ENCODE peak calls at places on chromosomes 11 and 22, in four cellular contexts. M, G, Z and L are unnamed samples.
A peak's percentile ranks its signal among the peaks of the same experiment; 100 is the strongest.

GRCh38 chr11:128335729-128336128 is 251.6 kb downstream of the ETS1 start:
- DNase-seq in G (no peak), M (no peak), Z (no peak), L (no peak)

GRCh38 chr11:2769779-2770555 is 70.2 kb upstream of the KCNQ1OT1 start:
- DNase-seq in M (no peak), G (no peak), Z (no peak), L (no peak)

GRCh38 chr22:36253523-36254490 is 874 bp downstream of the APOL1 start:
- DNase-seq in G (no peak), M (no peak), Z (no peak), L (peak; percentile 1)

GRCh38 chr22:42673898-42674390 is 24.8 kb upstream of the CYB5R3 start:
- DNase-seq in M (no peak), G (no peak), Z (no peak), L (no peak)

GRCh38 chr11:1401656-1402221 is 12.0 kb downstream of the BRSK2 start:
- DNase-seq in Z (no peak), M (peak; percentile 28), G (peak; percentile 51), L (no peak)

GRCh38 chr11:123111465-123111864 is 49.5 kb upstream of the HSPA8 start:
- DNase-seq in Z (peak; percentile 69), G (peak; percentile 46), M (peak; percentile 54), L (peak; percentile 85)

GRCh38 chr22:45026511-45026910 is 16.7 kb upstream of the PHF21B start:
- DNase-seq in M (no peak), G (no peak), Z (no peak), L (no peak)

GRCh38 chr11:132300283-132300682 is 929.9 kb downstream of the NTM start:
- DNase-seq in Z (no peak), G (no peak), M (peak; percentile 34), L (no peak)

GRCh38 chr11:114160884-114161283 is 101.4 kb downstream of the ZBTB16 start:
- DNase-seq in G (no peak), Z (no peak), M (no peak), L (no peak)

GRCh38 chr11:66915866-66916265 is 42.3 kb downstream of the PC start:
- DNase-seq in M (no peak), G (no peak), Z (no peak), L (no peak)

GRCh38 chr22:38238519-38239051 is 34.2 kb downstream of the TMEM184B start:
- DNase-seq in G (no peak), Z (no peak), M (no peak), L (no peak)

GRCh38 chr11:63602296-63602695 is 11.9 kb downstream of the PLAAT3 start:
- DNase-seq in M (no peak), Z (no peak), G (no peak), L (no peak)

GRCh38 chr11:63908631-63909491 is 8.1 kb downstream of the RCOR2 start:
- DNase-seq in G (no peak), M (no peak), Z (no peak), L (no peak)

GRCh38 chr11:66015094-66015881 is 3.5 kb downstream of the CST6 start:
- DNase-seq in Z (no peak), G (no peak), M (no peak), L (no peak)

GRCh38 chr11:73195191-73196007 is 22.7 kb upstream of the P2RY2 start:
- DNase-seq in Z (no peak), M (no peak), G (no peak), L (no peak)

GRCh38 chr11:104658177-104658576 is 240.1 kb downstream of the CASP12 start:
- DNase-seq in G (no peak), M (no peak), Z (no peak), L (no peak)

GRCh38 chr11:66002648-66003225 is 434 bp downstream of the BANF1 start:
- DNase-seq in M (no peak), Z (peak; percentile 69), G (peak; percentile 49), L (no peak)

GRCh38 chr11:62611705-62612365 is 740 bp downstream of the EML3 start:
- DNase-seq in M (peak; percentile 77), G (peak; percentile 36), Z (no peak), L (peak; percentile 49)

GRCh38 chr22:36068776-36069344 is 40.2 kb upstream of the RBFOX2 start:
- DNase-seq in G (no peak), M (no peak), Z (no peak), L (no peak)

GRCh38 chr11:133520707-133521106 is 11.6 kb downstream of the OPCML start:
- DNase-seq in M (no peak), Z (no peak), G (no peak), L (no peak)

GRCh38 chr22:48237466-48237865 is 1475.0 kb downstream of the TBC1D22A start:
- DNase-seq in Z (no peak), G (no peak), M (no peak), L (no peak)